ENCODE peak calls at places on chromosomes 7 and 10, in six cellular contexts. D is fibroblast of lung, X is hepatocyte, F is K562, Y is A549, V is IMR-90. U is an unnamed sample.

GRCh38 chr10:72292223-72292691 is 18.5 kb downstream of the DDIT4 start:
- DNase-seq in D (peak), V (no peak), Y (peak), X (peak), F (no peak), U (no peak)

GRCh38 chr10:14712991-14713422 is 61.7 kb downstream of the FAM107B start:
- DNase-seq in D (peak), Y (peak), F (no peak), X (no peak), V (peak), U (no peak)

GRCh38 chr10:119207713-119208552 is 562 bp downstream of the GRK5 start:
- DNase-seq in X (peak), Y (peak), D (peak), F (peak), V (peak), U (peak)

GRCh38 chr10:88472540-88472939 is 110.6 kb downstream of the RNLS start:
- DNase-seq in V (peak), D (no peak), F (no peak), X (no peak), Y (peak), U (no peak)

GRCh38 chr7:30351724-30352123 is 67.3 kb downstream of the ZNRF2 start:
- DNase-seq in X (no peak), F (no peak), D (no peak), Y (no peak), V (no peak), U (no peak)

GRCh38 chr7:128021361-128021760 is 9.9 kb downstream of the LRRC4 start:
- DNase-seq in D (peak), F (no peak), X (peak), Y (peak), V (peak), U (no peak)

GRCh38 chr7:39589323-39590111 is 23.3 kb downstream of the YAE1 start:
- DNase-seq in F (peak), X (peak), V (peak), Y (peak), D (peak), U (peak)

GRCh38 chr10:118032564-118032963 is 14.2 kb downstream of the RAB11FIP2 start:
- DNase-seq in F (no peak), D (peak), Y (no peak), V (no peak), X (no peak), U (no peak)

GRCh38 chr7:159095979-159096411 is 48.7 kb downstream of the VIPR2 start:
- DNase-seq in D (no peak), X (no peak), Y (no peak), V (no peak), F (no peak), U (no peak)

GRCh38 chr10:119541459-119542356 is 811 bp downstream of the RGS10 start:
- DNase-seq in Y (no peak), X (no peak), V (no peak), F (peak), D (peak), U (peak)

GRCh38 chr10:13973742-13974141 is 357.0 kb downstream of the FRMD4A start:
- DNase-seq in F (no peak), X (no peak), D (peak), Y (no peak), V (peak), U (no peak)

GRCh38 chr7:73613954-73614735 is 10.2 kb downstream of the MLXIPL start:
- DNase-seq in D (peak), F (no peak), V (no peak), X (no peak), Y (peak), U (no peak)

GRCh38 chr7:43501881-43502280 is 81.0 kb upstream of the STK17A start:
- DNase-seq in F (no peak), V (peak), X (no peak), D (peak), Y (no peak), U (no peak)

GRCh38 chr10:5611899-5612680 is 54.3 kb downstream of the ASB13 start:
- DNase-seq in Y (no peak), V (no peak), D (peak), X (no peak), F (no peak), U (no peak)

GRCh38 chr10:61836888-61837747 is 64.4 kb upstream of the ARID5B start:
- DNase-seq in V (peak), Y (peak), F (no peak), X (peak), D (peak), U (no peak)

GRCh38 chr10:33215635-33216034 is 118.8 kb downstream of the NRP1 start:
- DNase-seq in V (no peak), X (peak), Y (no peak), D (peak), F (no peak), U (no peak)

DNA sequence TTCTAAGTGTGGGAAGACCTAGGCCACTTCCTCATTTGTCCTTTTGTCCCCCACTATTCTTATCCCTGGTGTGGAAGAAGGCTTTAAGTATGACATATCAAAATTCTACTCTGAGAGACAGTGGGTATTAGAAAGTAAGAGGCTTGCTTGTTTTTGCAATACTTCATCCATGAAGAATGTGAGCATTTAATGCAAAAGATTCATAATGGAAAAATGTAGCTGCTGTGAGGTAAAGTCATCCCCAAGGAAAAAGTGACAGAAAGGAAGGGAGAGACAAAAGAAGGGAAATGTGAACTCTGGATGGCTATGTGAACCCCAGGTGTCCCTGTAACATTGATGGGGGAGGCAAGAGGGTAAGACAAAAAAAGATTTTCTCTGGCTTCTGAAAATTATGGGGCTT is 607.5 kb downstream of the SORCS1 start:
- DNase-seq in V (peak), X (no peak), F (no peak), Y (no peak), D (peak), U (no peak)
- H3K4me2 ChIP-seq in V (no peak), X (no peak), F (no peak), Y (no peak), D (no peak), U (no peak)

GRCh38 chr10:100359529-100360150 is 12.6 kb downstream of the SCD start:
- DNase-seq in V (no peak), X (no peak), Y (no peak), D (no peak), F (no peak), U (no peak)
- H3K4me2 ChIP-seq in V (no peak), X (peak), Y (peak), D (no peak), F (peak), U (no peak)

GRCh38 chr7:126411032-126411820 is 841.5 kb downstream of the GRM8 start:
- DNase-seq in Y (no peak), F (no peak), X (no peak), D (peak), V (no peak), U (peak)

GRCh38 chr7:126411821-126412383 is 840.8 kb downstream of the GRM8 start:
- DNase-seq in Y (no peak), X (no peak), V (no peak), F (no peak), D (no peak), U (peak)
- H3K4me2 ChIP-seq in Y (peak), X (no peak), V (no peak), F (no peak), D (no peak), U (peak)

DNA sequence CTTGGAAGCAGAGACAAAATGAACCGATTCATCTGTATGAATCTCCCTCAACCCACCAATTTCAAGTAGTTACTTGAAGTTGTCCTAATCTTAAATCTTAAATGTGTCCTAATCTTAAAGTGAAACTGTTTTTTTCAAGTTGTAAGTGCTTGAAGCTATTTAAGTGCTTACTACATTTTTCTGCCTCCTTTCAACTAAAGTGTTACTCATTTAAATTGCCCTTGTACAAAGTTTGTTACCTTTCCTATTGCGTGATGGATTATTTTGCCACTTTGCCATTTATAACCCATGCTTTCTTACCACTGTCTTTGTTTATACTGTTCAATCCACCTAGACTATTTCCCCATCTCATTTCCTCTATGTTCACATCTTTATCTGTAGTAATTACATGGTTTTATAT is 2.9 kb downstream of the BCAP29 start:
- DNase-seq in D (no peak), Y (no peak), F (no peak), V (no peak), X (no peak), U (no peak)
- H3K4me2 ChIP-seq in D (peak), Y (no peak), F (peak), V (no peak), X (no peak), U (no peak)